ENCODE peak calls at places on chromosomes 4 and X, in ten cellular contexts. One of them, this sample, is unnamed.

GRCh38 chr4:18049446-18049845 is 27.9 kb upstream of the LCORL start:
- DNase-seq in MCF 10A: no peak
- DNase-seq in GM04503: no peak
- DNase-seq in EL: peak
- DNase-seq in stimulated activated CD8-positive, alpha-beta memory T cell treated with anti-CD3 and anti-CD28 coated beads, Interleukin-2, amount 100 ng/mL, for 1 hour: no peak
- DNase-seq in activated CD4-positive, alpha-beta T cell treated with anti-CD3 and anti-CD28 coated beads for 24 hours: no peak
- DNase-seq in H1: no peak
- DNase-seq in C1 segment of cervical spinal cord: no peak
- DNase-seq in central memory CD4-positive, alpha-beta T cell: no peak
- DNase-seq in activated CD8-positive, alpha-beta T cell treated with anti-CD3 and anti-CD28 coated beads, Interleukin-2, amount 10 ng/mL, durations not matched to agents 7 days and 5 days: no peak
- DNase-seq in this sample: no peak

GRCh38 chr4:123093247-123093646 is 170.8 kb upstream of the NUDT6 start:
- DNase-seq in H1: no peak
- DNase-seq in GM04503: no peak
- DNase-seq in stimulated activated CD8-positive, alpha-beta memory T cell treated with anti-CD3 and anti-CD28 coated beads, Interleukin-2, amount 100 ng/mL, for 1 hour: no peak
- DNase-seq in MCF 10A: peak
- DNase-seq in C1 segment of cervical spinal cord: no peak
- DNase-seq in central memory CD4-positive, alpha-beta T cell: no peak
- DNase-seq in activated CD4-positive, alpha-beta T cell treated with anti-CD3 and anti-CD28 coated beads for 24 hours: no peak
- DNase-seq in activated CD8-positive, alpha-beta T cell treated with anti-CD3 and anti-CD28 coated beads, Interleukin-2, amount 10 ng/mL, durations not matched to agents 7 days and 5 days: no peak
- DNase-seq in EL: no peak
- DNase-seq in this sample: no peak

GRCh38 chrX:7987160-7987992 is 60.2 kb upstream of the PNPLA4 start:
- DNase-seq in stimulated activated CD8-positive, alpha-beta memory T cell treated with anti-CD3 and anti-CD28 coated beads, Interleukin-2, amount 100 ng/mL, for 1 hour: no peak
- DNase-seq in H1: no peak
- DNase-seq in activated CD4-positive, alpha-beta T cell treated with anti-CD3 and anti-CD28 coated beads for 24 hours: no peak
- DNase-seq in EL: peak
- DNase-seq in MCF 10A: no peak
- DNase-seq in C1 segment of cervical spinal cord: no peak
- DNase-seq in GM04503: no peak
- DNase-seq in central memory CD4-positive, alpha-beta T cell: no peak
- DNase-seq in activated CD8-positive, alpha-beta T cell treated with anti-CD3 and anti-CD28 coated beads, Interleukin-2, amount 10 ng/mL, durations not matched to agents 7 days and 5 days: no peak
- DNase-seq in this sample: no peak

GRCh38 chrX:122626871-122627270 is 557.2 kb upstream of the GRIA3 start:
- DNase-seq in H1: no peak
- DNase-seq in MCF 10A: peak
- DNase-seq in GM04503: no peak
- DNase-seq in C1 segment of cervical spinal cord: no peak
- DNase-seq in stimulated activated CD8-positive, alpha-beta memory T cell treated with anti-CD3 and anti-CD28 coated beads, Interleukin-2, amount 100 ng/mL, for 1 hour: no peak
- DNase-seq in activated CD4-positive, alpha-beta T cell treated with anti-CD3 and anti-CD28 coated beads for 24 hours: no peak
- DNase-seq in activated CD8-positive, alpha-beta T cell treated with anti-CD3 and anti-CD28 coated beads, Interleukin-2, amount 10 ng/mL, durations not matched to agents 7 days and 5 days: no peak
- DNase-seq in central memory CD4-positive, alpha-beta T cell: no peak
- DNase-seq in EL: peak
- DNase-seq in this sample: no peak

GRCh38 chr4:185742766-185743165 is 69.2 kb downstream of the SORBS2 start:
- DNase-seq in GM04503: no peak
- DNase-seq in stimulated activated CD8-positive, alpha-beta memory T cell treated with anti-CD3 and anti-CD28 coated beads, Interleukin-2, amount 100 ng/mL, for 1 hour: no peak
- DNase-seq in activated CD4-positive, alpha-beta T cell treated with anti-CD3 and anti-CD28 coated beads for 24 hours: no peak
- DNase-seq in MCF 10A: peak
- DNase-seq in activated CD8-positive, alpha-beta T cell treated with anti-CD3 and anti-CD28 coated beads, Interleukin-2, amount 10 ng/mL, durations not matched to agents 7 days and 5 days: no peak
- DNase-seq in central memory CD4-positive, alpha-beta T cell: no peak
- DNase-seq in EL: no peak
- DNase-seq in C1 segment of cervical spinal cord: no peak
- DNase-seq in H1: no peak
- DNase-seq in this sample: no peak

GRCh38 chr4:137531951-137532868 is at the start of gene PCDH18:
- DNase-seq in H1: peak
- DNase-seq in stimulated activated CD8-positive, alpha-beta memory T cell treated with anti-CD3 and anti-CD28 coated beads, Interleukin-2, amount 100 ng/mL, for 1 hour: no peak
- DNase-seq in EL: peak
- DNase-seq in activated CD8-positive, alpha-beta T cell treated with anti-CD3 and anti-CD28 coated beads, Interleukin-2, amount 10 ng/mL, durations not matched to agents 7 days and 5 days: no peak
- DNase-seq in activated CD4-positive, alpha-beta T cell treated with anti-CD3 and anti-CD28 coated beads for 24 hours: no peak
- DNase-seq in central memory CD4-positive, alpha-beta T cell: peak
- DNase-seq in C1 segment of cervical spinal cord: peak
- DNase-seq in MCF 10A: peak
- DNase-seq in GM04503: peak
- DNase-seq in this sample: peak

GRCh38 chrX:7580127-7580526 is 262.8 kb upstream of the VCX start:
- DNase-seq in stimulated activated CD8-positive, alpha-beta memory T cell treated with anti-CD3 and anti-CD28 coated beads, Interleukin-2, amount 100 ng/mL, for 1 hour: no peak
- DNase-seq in activated CD8-positive, alpha-beta T cell treated with anti-CD3 and anti-CD28 coated beads, Interleukin-2, amount 10 ng/mL, durations not matched to agents 7 days and 5 days: no peak
- DNase-seq in central memory CD4-positive, alpha-beta T cell: no peak
- DNase-seq in MCF 10A: peak
- DNase-seq in C1 segment of cervical spinal cord: no peak
- DNase-seq in activated CD4-positive, alpha-beta T cell treated with anti-CD3 and anti-CD28 coated beads for 24 hours: no peak
- DNase-seq in H1: no peak
- DNase-seq in EL: no peak
- DNase-seq in GM04503: no peak
- DNase-seq in this sample: no peak

GRCh38 chr4:184644553-184645307 is 4.5 kb downstream of the CASP3 start:
- DNase-seq in stimulated activated CD8-positive, alpha-beta memory T cell treated with anti-CD3 and anti-CD28 coated beads, Interleukin-2, amount 100 ng/mL, for 1 hour: no peak
- DNase-seq in EL: peak
- DNase-seq in GM04503: no peak
- DNase-seq in H1: no peak
- DNase-seq in activated CD4-positive, alpha-beta T cell treated with anti-CD3 and anti-CD28 coated beads for 24 hours: no peak
- DNase-seq in central memory CD4-positive, alpha-beta T cell: no peak
- DNase-seq in MCF 10A: no peak
- DNase-seq in activated CD8-positive, alpha-beta T cell treated with anti-CD3 and anti-CD28 coated beads, Interleukin-2, amount 10 ng/mL, durations not matched to agents 7 days and 5 days: peak
- DNase-seq in C1 segment of cervical spinal cord: no peak
- DNase-seq in this sample: no peak

GRCh38 chr4:182795446-182796238 is 121.5 kb downstream of the DCTD start:
- DNase-seq in central memory CD4-positive, alpha-beta T cell: no peak
- DNase-seq in activated CD8-positive, alpha-beta T cell treated with anti-CD3 and anti-CD28 coated beads, Interleukin-2, amount 10 ng/mL, durations not matched to agents 7 days and 5 days: no peak
- DNase-seq in stimulated activated CD8-positive, alpha-beta memory T cell treated with anti-CD3 and anti-CD28 coated beads, Interleukin-2, amount 100 ng/mL, for 1 hour: no peak
- DNase-seq in GM04503: no peak
- DNase-seq in C1 segment of cervical spinal cord: no peak
- DNase-seq in H1: no peak
- DNase-seq in activated CD4-positive, alpha-beta T cell treated with anti-CD3 and anti-CD28 coated beads for 24 hours: no peak
- DNase-seq in MCF 10A: no peak
- DNase-seq in EL: no peak
- DNase-seq in this sample: no peak

GRCh38 chrX:16433021-16433420 is 216.9 kb upstream of the S100G start:
- DNase-seq in EL: no peak
- DNase-seq in central memory CD4-positive, alpha-beta T cell: peak
- DNase-seq in activated CD8-positive, alpha-beta T cell treated with anti-CD3 and anti-CD28 coated beads, Interleukin-2, amount 10 ng/mL, durations not matched to agents 7 days and 5 days: peak
- DNase-seq in H1: no peak
- DNase-seq in MCF 10A: no peak
- DNase-seq in stimulated activated CD8-positive, alpha-beta memory T cell treated with anti-CD3 and anti-CD28 coated beads, Interleukin-2, amount 100 ng/mL, for 1 hour: no peak
- DNase-seq in activated CD4-positive, alpha-beta T cell treated with anti-CD3 and anti-CD28 coated beads for 24 hours: no peak
- DNase-seq in GM04503: no peak
- DNase-seq in C1 segment of cervical spinal cord: no peak
- DNase-seq in this sample: no peak

GRCh38 chrX:38916801-38917200 is 115.5 kb downstream of the MID1IP1 start:
- DNase-seq in GM04503: no peak
- DNase-seq in central memory CD4-positive, alpha-beta T cell: no peak
- DNase-seq in MCF 10A: no peak
- DNase-seq in activated CD8-positive, alpha-beta T cell treated with anti-CD3 and anti-CD28 coated beads, Interleukin-2, amount 10 ng/mL, durations not matched to agents 7 days and 5 days: no peak
- DNase-seq in stimulated activated CD8-positive, alpha-beta memory T cell treated with anti-CD3 and anti-CD28 coated beads, Interleukin-2, amount 100 ng/mL, for 1 hour: no peak
- DNase-seq in C1 segment of cervical spinal cord: no peak
- DNase-seq in EL: no peak
- DNase-seq in H1: no peak
- DNase-seq in activated CD4-positive, alpha-beta T cell treated with anti-CD3 and anti-CD28 coated beads for 24 hours: no peak
- DNase-seq in this sample: no peak

GRCh38 chr4:38982356-38983095 is 49.7 kb downstream of the TMEM156 start:
- DNase-seq in stimulated activated CD8-positive, alpha-beta memory T cell treated with anti-CD3 and anti-CD28 coated beads, Interleukin-2, amount 100 ng/mL, for 1 hour: no peak
- DNase-seq in GM04503: no peak
- DNase-seq in C1 segment of cervical spinal cord: no peak
- DNase-seq in activated CD8-positive, alpha-beta T cell treated with anti-CD3 and anti-CD28 coated beads, Interleukin-2, amount 10 ng/mL, durations not matched to agents 7 days and 5 days: no peak
- DNase-seq in EL: no peak
- DNase-seq in central memory CD4-positive, alpha-beta T cell: no peak
- DNase-seq in MCF 10A: peak
- DNase-seq in activated CD4-positive, alpha-beta T cell treated with anti-CD3 and anti-CD28 coated beads for 24 hours: no peak
- DNase-seq in H1: no peak
- DNase-seq in this sample: no peak

GRCh38 chr4:112082954-112083586 is 62.2 kb upstream of the FAM241A start:
- DNase-seq in MCF 10A: peak
- DNase-seq in stimulated activated CD8-positive, alpha-beta memory T cell treated with anti-CD3 and anti-CD28 coated beads, Interleukin-2, amount 100 ng/mL, for 1 hour: no peak
- DNase-seq in C1 segment of cervical spinal cord: no peak
- DNase-seq in GM04503: peak
- DNase-seq in central memory CD4-positive, alpha-beta T cell: no peak
- DNase-seq in activated CD8-positive, alpha-beta T cell treated with anti-CD3 and anti-CD28 coated beads, Interleukin-2, amount 10 ng/mL, durations not matched to agents 7 days and 5 days: no peak
- DNase-seq in EL: peak
- DNase-seq in H1: no peak
- DNase-seq in activated CD4-positive, alpha-beta T cell treated with anti-CD3 and anti-CD28 coated beads for 24 hours: no peak
- DNase-seq in this sample: no peak

GRCh38 chr4:84706286-84706685 is 123.4 kb downstream of the CDS1 start:
- DNase-seq in H1: no peak
- DNase-seq in EL: no peak
- DNase-seq in MCF 10A: no peak
- DNase-seq in stimulated activated CD8-positive, alpha-beta memory T cell treated with anti-CD3 and anti-CD28 coated beads, Interleukin-2, amount 100 ng/mL, for 1 hour: no peak
- DNase-seq in C1 segment of cervical spinal cord: no peak
- DNase-seq in activated CD8-positive, alpha-beta T cell treated with anti-CD3 and anti-CD28 coated beads, Interleukin-2, amount 10 ng/mL, durations not matched to agents 7 days and 5 days: no peak
- DNase-seq in GM04503: no peak
- DNase-seq in activated CD4-positive, alpha-beta T cell treated with anti-CD3 and anti-CD28 coated beads for 24 hours: no peak
- DNase-seq in central memory CD4-positive, alpha-beta T cell: no peak
- DNase-seq in this sample: no peak

GRCh38 chr4:158129649-158130048 is 43.2 kb downstream of the GASK1B start:
- DNase-seq in C1 segment of cervical spinal cord: no peak
- DNase-seq in central memory CD4-positive, alpha-beta T cell: no peak
- DNase-seq in stimulated activated CD8-positive, alpha-beta memory T cell treated with anti-CD3 and anti-CD28 coated beads, Interleukin-2, amount 100 ng/mL, for 1 hour: no peak
- DNase-seq in activated CD8-positive, alpha-beta T cell treated with anti-CD3 and anti-CD28 coated beads, Interleukin-2, amount 10 ng/mL, durations not matched to agents 7 days and 5 days: no peak
- DNase-seq in MCF 10A: peak
- DNase-seq in EL: peak
- DNase-seq in GM04503: no peak
- DNase-seq in H1: no peak
- DNase-seq in activated CD4-positive, alpha-beta T cell treated with anti-CD3 and anti-CD28 coated beads for 24 hours: no peak
- DNase-seq in this sample: no peak

GRCh38 chr4:123345132-123345923 is 51.3 kb upstream of the SPRY1 start:
- DNase-seq in stimulated activated CD8-positive, alpha-beta memory T cell treated with anti-CD3 and anti-CD28 coated beads, Interleukin-2, amount 100 ng/mL, for 1 hour: no peak
- DNase-seq in GM04503: no peak
- DNase-seq in central memory CD4-positive, alpha-beta T cell: no peak
- DNase-seq in activated CD8-positive, alpha-beta T cell treated with anti-CD3 and anti-CD28 coated beads, Interleukin-2, amount 10 ng/mL, durations not matched to agents 7 days and 5 days: no peak
- DNase-seq in C1 segment of cervical spinal cord: no peak
- DNase-seq in activated CD4-positive, alpha-beta T cell treated with anti-CD3 and anti-CD28 coated beads for 24 hours: no peak
- DNase-seq in EL: no peak
- DNase-seq in H1: no peak
- DNase-seq in MCF 10A: no peak
- DNase-seq in this sample: no peak

GRCh38 chr4:169573889-169574288 is 38.5 kb downstream of the NEK1 start:
- DNase-seq in activated CD4-positive, alpha-beta T cell treated with anti-CD3 and anti-CD28 coated beads for 24 hours: no peak
- DNase-seq in C1 segment of cervical spinal cord: no peak
- DNase-seq in H1: no peak
- DNase-seq in central memory CD4-positive, alpha-beta T cell: no peak
- DNase-seq in stimulated activated CD8-positive, alpha-beta memory T cell treated with anti-CD3 and anti-CD28 coated beads, Interleukin-2, amount 100 ng/mL, for 1 hour: no peak
- DNase-seq in GM04503: no peak
- DNase-seq in MCF 10A: no peak
- DNase-seq in activated CD8-positive, alpha-beta T cell treated with anti-CD3 and anti-CD28 coated beads, Interleukin-2, amount 10 ng/mL, durations not matched to agents 7 days and 5 days: no peak
- DNase-seq in EL: no peak
- DNase-seq in this sample: no peak

GRCh38 chr4:149441338-149441737 is 374.3 kb downstream of the IQCM start:
- DNase-seq in C1 segment of cervical spinal cord: no peak
- DNase-seq in activated CD4-positive, alpha-beta T cell treated with anti-CD3 and anti-CD28 coated beads for 24 hours: no peak
- DNase-seq in EL: peak
- DNase-seq in MCF 10A: peak
- DNase-seq in central memory CD4-positive, alpha-beta T cell: no peak
- DNase-seq in stimulated activated CD8-positive, alpha-beta memory T cell treated with anti-CD3 and anti-CD28 coated beads, Interleukin-2, amount 100 ng/mL, for 1 hour: no peak
- DNase-seq in activated CD8-positive, alpha-beta T cell treated with anti-CD3 and anti-CD28 coated beads, Interleukin-2, amount 10 ng/mL, durations not matched to agents 7 days and 5 days: no peak
- DNase-seq in H1: no peak
- DNase-seq in GM04503: peak
- DNase-seq in this sample: no peak

GRCh38 chrX:82585868-82586267 is 922.2 kb upstream of the POU3F4 start:
- DNase-seq in MCF 10A: no peak
- DNase-seq in activated CD4-positive, alpha-beta T cell treated with anti-CD3 and anti-CD28 coated beads for 24 hours: no peak
- DNase-seq in central memory CD4-positive, alpha-beta T cell: no peak
- DNase-seq in H1: no peak
- DNase-seq in EL: no peak
- DNase-seq in stimulated activated CD8-positive, alpha-beta memory T cell treated with anti-CD3 and anti-CD28 coated beads, Interleukin-2, amount 100 ng/mL, for 1 hour: no peak
- DNase-seq in activated CD8-positive, alpha-beta T cell treated with anti-CD3 and anti-CD28 coated beads, Interleukin-2, amount 10 ng/mL, durations not matched to agents 7 days and 5 days: no peak
- DNase-seq in GM04503: no peak
- DNase-seq in C1 segment of cervical spinal cord: no peak
- DNase-seq in this sample: no peak

GRCh38 chrX:54794795-54795194 is 3.3 kb downstream of the ITIH6 start:
- DNase-seq in stimulated activated CD8-positive, alpha-beta memory T cell treated with anti-CD3 and anti-CD28 coated beads, Interleukin-2, amount 100 ng/mL, for 1 hour: no peak
- DNase-seq in C1 segment of cervical spinal cord: no peak
- DNase-seq in H1: no peak
- DNase-seq in central memory CD4-positive, alpha-beta T cell: no peak
- DNase-seq in GM04503: no peak
- DNase-seq in MCF 10A: no peak
- DNase-seq in activated CD8-positive, alpha-beta T cell treated with anti-CD3 and anti-CD28 coated beads, Interleukin-2, amount 10 ng/mL, durations not matched to agents 7 days and 5 days: no peak
- DNase-seq in activated CD4-positive, alpha-beta T cell treated with anti-CD3 and anti-CD28 coated beads for 24 hours: no peak
- DNase-seq in EL: no peak
- DNase-seq in this sample: no peak